ENCODE peak calls at places on chromosomes 1 and 21, in four cellular contexts. One of them, this sample, is unnamed.

GRCh38 chr1:209797978-209798639 is 7.8 kb downstream of the IRF6 start:
- DNase-seq in H1: no peak
- DNase-seq in IMR-90: no peak
- DNase-seq in H9: peak; percentile 41
- DNase-seq in this sample: peak; percentile 62

GRCh38 chr1:221439734-221440436 is 302.0 kb downstream of the DUSP10 start:
- DNase-seq in IMR-90: peak; percentile 98
- DNase-seq in H9: no peak
- DNase-seq in H1: no peak
- DNase-seq in this sample: peak; percentile 81

GRCh38 chr1:101410048-101410878 is 173.4 kb downstream of the S1PR1 start:
- DNase-seq in H9: no peak
- DNase-seq in IMR-90: no peak
- DNase-seq in H1: no peak
- DNase-seq in this sample: peak; percentile 9

GRCh38 chr1:183604048-183604808 is 14.0 kb upstream of the NCF2 start:
- DNase-seq in IMR-90: peak; percentile 97
- DNase-seq in H9: no peak
- DNase-seq in H1: peak; percentile 36
- DNase-seq in this sample: peak; percentile 11

GRCh38 chr1:234862944-234863515 is 253.1 kb upstream of the IRF2BP2 start:
- DNase-seq in IMR-90: peak; percentile 68
- DNase-seq in H1: no peak
- DNase-seq in H9: no peak
- DNase-seq in this sample: no peak

GRCh38 chr1:205162301-205162700 is 40.5 kb upstream of the RBBP5 start:
- DNase-seq in H9: no peak
- DNase-seq in H1: no peak
- DNase-seq in IMR-90: no peak
- DNase-seq in this sample: no peak

GRCh38 chr1:1144122-1144842 is 28.4 kb upstream of the C1orf159 start:
- DNase-seq in H1: no peak
- DNase-seq in H9: peak; percentile 59
- DNase-seq in IMR-90: no peak
- DNase-seq in this sample: no peak

GRCh38 chr1:153631047-153632022 is 2.5 kb upstream of the CHTOP start:
- DNase-seq in H1: no peak
- DNase-seq in IMR-90: no peak
- DNase-seq in H9: no peak
- DNase-seq in this sample: no peak

GRCh38 chr21:43657355-43658093 is 1.8 kb downstream of the HSF2BP start:
- DNase-seq in IMR-90: no peak
- DNase-seq in H9: no peak
- DNase-seq in H1: no peak
- DNase-seq in this sample: no peak
- H2BK15ac ChIP-seq in IMR-90: no peak overlapping the region
- H2BK15ac ChIP-seq in H9: no peak overlapping the region
- H2BK15ac ChIP-seq in H1: no peak overlapping the region
- H2BK15ac ChIP-seq in this sample: no peak overlapping the region

GRCh38 chr1:169155675-169156074 is 49.2 kb downstream of the ATP1B1 start:
- DNase-seq in H1: no peak
- DNase-seq in H9: no peak
- DNase-seq in IMR-90: no peak
- DNase-seq in this sample: no peak
- H4K5ac ChIP-seq in H1: no peak overlapping the region
- H4K5ac ChIP-seq in H9: no peak overlapping the region
- H4K5ac ChIP-seq in IMR-90: no peak overlapping the region
- H4K5ac ChIP-seq in this sample: no peak overlapping the region

GRCh38 chr1:54461731-54462596 is 55.8 kb upstream of the SSBP3 start:
- DNase-seq in IMR-90: no peak
- DNase-seq in H1: no peak
- DNase-seq in H9: no peak
- DNase-seq in this sample: no peak
- H2BK15ac ChIP-seq in IMR-90: no peak overlapping the region
- H2BK15ac ChIP-seq in H1: peak overlapping the region; percentile 29
- H2BK15ac ChIP-seq in H9: no peak overlapping the region
- H2BK15ac ChIP-seq in this sample: no peak overlapping the region

DNA sequence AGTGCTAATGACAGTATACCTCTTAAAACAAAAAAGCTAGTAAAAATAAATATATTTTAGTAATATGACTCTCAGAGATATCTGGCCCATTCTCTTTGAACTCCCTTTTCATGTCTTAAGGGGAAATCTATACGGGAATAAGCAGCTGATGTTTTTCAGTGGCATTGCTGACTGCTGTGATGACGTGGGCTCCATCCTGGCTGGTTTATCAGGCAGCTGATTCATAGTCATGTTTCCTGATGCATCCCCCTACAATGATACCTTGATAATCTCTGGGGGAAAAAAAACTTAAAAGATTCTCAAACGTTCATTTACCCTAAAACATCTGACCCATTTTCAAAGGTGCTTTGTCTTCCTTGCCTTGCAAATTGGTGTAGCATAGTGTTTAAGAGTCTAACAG is 53.8 kb downstream of the ABCA4 start:
- DNase-seq in H9: no peak
- DNase-seq in H1: no peak
- DNase-seq in IMR-90: peak; percentile 94
- DNase-seq in this sample: no peak
- H4K5ac ChIP-seq in H9: no peak overlapping the region
- H4K5ac ChIP-seq in H1: no peak overlapping the region
- H4K5ac ChIP-seq in IMR-90: peak overlapping the region; percentile 84
- H4K5ac ChIP-seq in this sample: no peak overlapping the region

DNA sequence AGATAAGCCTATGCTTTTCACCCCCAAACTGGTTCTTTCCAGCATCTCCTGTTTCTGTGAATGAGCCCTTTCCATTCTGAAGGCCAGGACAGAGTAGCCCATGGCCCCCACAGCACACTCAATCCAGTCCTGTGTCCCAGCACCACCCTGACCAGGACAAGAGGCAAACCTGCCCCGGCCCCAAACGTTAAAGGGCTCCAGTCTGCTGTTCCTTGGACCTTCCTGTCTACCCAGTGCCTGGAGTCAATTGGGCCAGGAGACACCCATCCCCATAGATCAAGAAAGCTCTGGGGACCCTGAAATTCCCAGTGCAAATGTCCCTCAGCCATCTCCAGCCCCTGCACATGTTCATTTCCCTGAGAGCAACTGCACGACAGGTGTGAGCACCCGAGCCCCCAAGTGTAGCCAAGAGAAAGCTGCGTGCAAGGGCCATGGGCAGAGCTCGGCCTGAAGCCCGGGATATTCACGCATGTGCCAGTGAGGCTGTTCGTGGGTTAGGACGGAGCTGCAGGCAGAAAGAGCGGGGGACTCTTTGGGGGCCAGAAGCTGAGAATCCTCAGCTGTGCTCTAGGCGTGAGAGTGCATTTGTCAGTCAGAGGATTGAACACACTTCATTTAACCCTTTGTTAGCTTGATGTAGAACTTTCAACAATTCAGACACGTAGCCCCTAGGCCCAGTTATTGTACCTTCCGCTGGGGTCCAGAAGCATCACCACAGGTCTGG is 4.2 kb upstream of the RIPK4 start:
- DNase-seq in H9: no peak
- DNase-seq in IMR-90: no peak
- DNase-seq in H1: no peak
- DNase-seq in this sample: no peak
- H2BK15ac ChIP-seq in H9: no peak overlapping the region
- H2BK15ac ChIP-seq in IMR-90: no peak overlapping the region
- H2BK15ac ChIP-seq in H1: no peak overlapping the region
- H2BK15ac ChIP-seq in this sample: no peak overlapping the region

DNA sequence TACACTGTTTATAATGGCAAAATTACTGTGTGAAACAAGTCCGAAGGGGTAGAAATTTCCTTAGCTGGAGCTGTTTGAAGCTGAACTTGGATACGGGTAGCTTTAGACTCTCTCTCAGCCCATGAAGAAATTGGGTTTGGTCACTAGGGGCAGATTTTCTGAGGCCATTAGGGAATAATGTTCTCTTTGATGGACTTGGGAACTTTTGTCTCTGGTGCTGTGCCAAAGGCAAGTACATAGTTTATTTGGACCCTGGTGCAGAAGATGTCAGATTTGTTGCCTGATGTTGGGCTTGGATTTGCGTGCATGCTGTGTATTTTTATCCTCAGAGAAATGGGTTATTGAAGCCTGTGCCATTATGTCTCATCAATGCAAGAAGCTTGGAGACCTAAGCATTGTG is 109.6 kb downstream of the VPS13D start:
- DNase-seq in H1: no peak
- DNase-seq in IMR-90: no peak
- DNase-seq in H9: no peak
- DNase-seq in this sample: peak; percentile 11
- H4K5ac ChIP-seq in H1: no peak overlapping the region
- H4K5ac ChIP-seq in IMR-90: no peak overlapping the region
- H4K5ac ChIP-seq in H9: no peak overlapping the region
- H4K5ac ChIP-seq in this sample: no peak overlapping the region

GRCh38 chr1:30749691-30750583 is 7.6 kb downstream of the LAPTM5 start:
- DNase-seq in IMR-90: no peak
- DNase-seq in H1: no peak
- DNase-seq in H9: no peak
- DNase-seq in this sample: no peak
- H2BK15ac ChIP-seq in IMR-90: no peak overlapping the region
- H2BK15ac ChIP-seq in H1: no peak overlapping the region
- H2BK15ac ChIP-seq in H9: no peak overlapping the region
- H2BK15ac ChIP-seq in this sample: no peak overlapping the region

GRCh38 chr1:95829581-95829980 is 595.6 kb downstream of the RWDD3 start:
- DNase-seq in H1: no peak
- DNase-seq in IMR-90: no peak
- DNase-seq in H9: no peak
- DNase-seq in this sample: no peak
- H4K5ac ChIP-seq in H1: no peak overlapping the region
- H4K5ac ChIP-seq in IMR-90: no peak overlapping the region
- H4K5ac ChIP-seq in H9: no peak overlapping the region
- H4K5ac ChIP-seq in this sample: no peak overlapping the region

DNA sequence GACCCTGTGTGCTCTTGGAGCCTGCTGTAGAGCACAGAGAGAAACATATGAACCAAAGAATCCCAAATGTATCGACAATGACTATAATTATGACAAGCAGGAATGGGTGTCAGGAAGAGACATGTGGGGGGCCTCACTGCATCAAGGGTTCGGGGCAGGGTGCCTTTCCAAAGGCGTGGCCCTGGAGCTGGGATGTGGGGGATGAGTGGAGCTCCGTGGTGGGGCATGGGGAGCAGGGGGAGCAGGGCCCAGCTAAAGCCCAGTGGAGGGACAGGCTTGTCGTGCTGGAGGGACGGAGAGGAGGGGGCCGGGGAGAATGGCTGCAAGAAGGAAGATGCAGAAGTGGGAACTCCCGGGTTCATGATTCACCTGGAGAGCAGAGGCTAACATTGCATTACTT is 124.5 kb upstream of the RUNX3 start:
- DNase-seq in IMR-90: no peak
- DNase-seq in H1: no peak
- DNase-seq in H9: no peak
- DNase-seq in this sample: no peak
- H2BK15ac ChIP-seq in IMR-90: no peak overlapping the region
- H2BK15ac ChIP-seq in H1: peak overlapping the region; percentile 46
- H2BK15ac ChIP-seq in H9: no peak overlapping the region
- H2BK15ac ChIP-seq in this sample: no peak overlapping the region

DNA sequence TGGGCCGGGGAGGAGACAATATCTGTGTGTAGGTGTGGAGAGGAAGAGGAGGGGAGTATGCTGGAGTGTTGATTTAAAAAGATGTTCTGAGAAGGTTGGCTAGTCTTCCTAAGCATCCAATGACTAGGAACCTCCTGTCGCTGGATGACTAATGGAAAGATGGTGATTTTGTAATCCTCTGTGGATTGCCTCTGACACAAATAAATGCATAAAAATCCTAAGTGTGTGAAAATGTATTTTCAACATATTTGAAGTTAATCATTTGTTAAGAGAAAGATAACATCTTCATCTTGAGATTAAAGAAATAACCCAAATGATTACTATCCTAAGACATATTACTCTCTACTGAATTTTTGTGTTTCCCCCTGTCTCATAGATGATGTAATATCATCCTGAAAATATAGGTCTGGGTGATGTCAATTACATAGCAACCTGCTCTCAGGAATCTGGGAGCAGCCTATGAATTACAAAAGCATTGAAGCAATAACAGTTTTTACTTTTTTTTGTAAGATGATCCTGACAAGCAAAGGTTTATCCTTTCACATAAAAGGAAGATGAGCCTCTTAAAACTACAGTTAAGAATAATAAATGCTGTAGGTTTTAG is 220.5 kb upstream of the MAP1LC3C start:
- DNase-seq in H1: no peak
- DNase-seq in H9: no peak
- DNase-seq in IMR-90: no peak
- DNase-seq in this sample: no peak
- H4K5ac ChIP-seq in H1: no peak overlapping the region
- H4K5ac ChIP-seq in H9: no peak overlapping the region
- H4K5ac ChIP-seq in IMR-90: no peak overlapping the region
- H4K5ac ChIP-seq in this sample: no peak overlapping the region

This sample was measured in mesendoderm.